ENCODE peak calls at places on chromosomes 13 and 19, in six cellular contexts. One of them, this sample, is unnamed.

GRCh38 chr19:45507864-45508680 is 793 bp downstream of the VASP start:
- DNase-seq in pancreas: peak
- DNase-seq in GM12865: peak
- DNase-seq in upper lobe of left lung: peak
- DNase-seq in IMR-90: no peak
- DNase-seq in Peyer's patch: peak
- DNase-seq in this sample: peak

GRCh38 chr19:35755550-35756371 is 1.1 kb downstream of the HSPB6 start:
- DNase-seq in pancreas: no peak
- DNase-seq in GM12865: no peak
- DNase-seq in upper lobe of left lung: peak
- DNase-seq in IMR-90: peak
- DNase-seq in Peyer's patch: peak
- DNase-seq in this sample: peak

GRCh38 chr13:80338781-80339577 is 1.9 kb downstream of the SPRY2 start:
- DNase-seq in pancreas: peak
- DNase-seq in GM12865: peak
- DNase-seq in upper lobe of left lung: peak
- DNase-seq in IMR-90: peak
- DNase-seq in Peyer's patch: peak
- DNase-seq in this sample: peak

GRCh38 chr19:4059931-4060620 is 6.6 kb downstream of the ZBTB7A start:
- DNase-seq in pancreas: no peak
- DNase-seq in GM12865: peak
- DNase-seq in upper lobe of left lung: peak
- DNase-seq in IMR-90: no peak
- DNase-seq in Peyer's patch: peak
- DNase-seq in this sample: no peak

GRCh38 chr13:30847697-30848307 is 58.3 kb upstream of the MEDAG start:
- DNase-seq in pancreas: no peak
- DNase-seq in GM12865: peak
- DNase-seq in upper lobe of left lung: no peak
- DNase-seq in IMR-90: peak
- DNase-seq in Peyer's patch: no peak
- DNase-seq in this sample: no peak

GRCh38 chr13:110277357-110277950 is 29.5 kb downstream of the COL4A1 start:
- DNase-seq in pancreas: no peak
- DNase-seq in GM12865: no peak
- DNase-seq in upper lobe of left lung: no peak
- DNase-seq in IMR-90: no peak
- DNase-seq in Peyer's patch: no peak
- DNase-seq in this sample: no peak

GRCh38 chr19:48752511-48753365 is at the start of gene FUT1:
- DNase-seq in pancreas: peak
- DNase-seq in GM12865: peak
- DNase-seq in upper lobe of left lung: peak
- DNase-seq in IMR-90: no peak
- DNase-seq in Peyer's patch: peak
- DNase-seq in this sample: peak

GRCh38 chr19:2492870-2493269 is 16.9 kb downstream of the GADD45B start:
- DNase-seq in pancreas: no peak
- DNase-seq in GM12865: no peak
- DNase-seq in upper lobe of left lung: no peak
- DNase-seq in IMR-90: no peak
- DNase-seq in Peyer's patch: no peak
- DNase-seq in this sample: no peak

GRCh38 chr13:41825691-41826090 is 135.2 kb downstream of the VWA8 start:
- DNase-seq in pancreas: no peak
- DNase-seq in GM12865: no peak
- DNase-seq in upper lobe of left lung: no peak
- DNase-seq in IMR-90: peak
- DNase-seq in Peyer's patch: no peak
- DNase-seq in this sample: no peak

GRCh38 chr19:30312582-30313352 is 59.4 kb upstream of the ZNF536 start:
- DNase-seq in pancreas: no peak
- DNase-seq in GM12865: no peak
- DNase-seq in upper lobe of left lung: no peak
- DNase-seq in IMR-90: no peak
- DNase-seq in Peyer's patch: no peak
- DNase-seq in this sample: no peak

GRCh38 chr19:47002106-47002766 is 17.4 kb upstream of the NPAS1 start:
- DNase-seq in pancreas: no peak
- DNase-seq in GM12865: no peak
- DNase-seq in upper lobe of left lung: no peak
- DNase-seq in IMR-90: no peak
- DNase-seq in Peyer's patch: no peak
- DNase-seq in this sample: no peak
- TF ChIP-seq CTCF in pancreas: no peak
- TF ChIP-seq CTCF in GM12865: no peak
- TF ChIP-seq CTCF in upper lobe of left lung: no peak
- TF ChIP-seq CTCF in IMR-90: no peak
- TF ChIP-seq CTCF in Peyer's patch: no peak
- TF ChIP-seq CTCF in this sample: no peak

GRCh38 chr13:102658678-102659077 is 36.2 kb downstream of the METTL21C start:
- DNase-seq in pancreas: no peak
- DNase-seq in GM12865: no peak
- DNase-seq in upper lobe of left lung: peak
- DNase-seq in IMR-90: no peak
- DNase-seq in Peyer's patch: no peak
- DNase-seq in this sample: no peak

GRCh38 chr13:102654786-102655185 is 40.1 kb downstream of the METTL21C start:
- DNase-seq in pancreas: no peak
- DNase-seq in GM12865: no peak
- DNase-seq in upper lobe of left lung: no peak
- DNase-seq in IMR-90: no peak
- DNase-seq in Peyer's patch: no peak
- DNase-seq in this sample: no peak

GRCh38 chr13:102659168-102659713 is 35.6 kb downstream of the METTL21C start:
- DNase-seq in pancreas: no peak
- DNase-seq in GM12865: no peak
- DNase-seq in upper lobe of left lung: no peak
- DNase-seq in IMR-90: no peak
- DNase-seq in Peyer's patch: no peak
- DNase-seq in this sample: no peak

GRCh38 chr13:102651892-102652291 is 43.0 kb downstream of the METTL21C start:
- DNase-seq in pancreas: no peak
- DNase-seq in GM12865: no peak
- DNase-seq in upper lobe of left lung: no peak
- DNase-seq in IMR-90: peak
- DNase-seq in Peyer's patch: no peak
- DNase-seq in this sample: no peak

GRCh38 chr13:102657630-102658029 is 37.2 kb downstream of the METTL21C start:
- DNase-seq in pancreas: no peak
- DNase-seq in GM12865: no peak
- DNase-seq in upper lobe of left lung: no peak
- DNase-seq in IMR-90: no peak
- DNase-seq in Peyer's patch: no peak
- DNase-seq in this sample: no peak
- TF ChIP-seq CTCF in pancreas: no peak
- TF ChIP-seq CTCF in GM12865: no peak
- TF ChIP-seq CTCF in upper lobe of left lung: no peak
- TF ChIP-seq CTCF in IMR-90: peak
- TF ChIP-seq CTCF in Peyer's patch: no peak
- TF ChIP-seq CTCF in this sample: no peak

GRCh38 chr19:1354496-1355257 is 29.0 kb upstream of the NDUFS7 start:
- DNase-seq in pancreas: peak
- DNase-seq in GM12865: peak
- DNase-seq in upper lobe of left lung: peak
- DNase-seq in IMR-90: peak
- DNase-seq in Peyer's patch: peak
- DNase-seq in this sample: peak

GRCh38 chr19:1355258-1355973 is 28.3 kb upstream of the NDUFS7 start:
- DNase-seq in pancreas: no peak
- DNase-seq in GM12865: no peak
- DNase-seq in upper lobe of left lung: peak
- DNase-seq in IMR-90: no peak
- DNase-seq in Peyer's patch: no peak
- DNase-seq in this sample: peak

GRCh38 chr19:1351324-1351947 is 32.3 kb upstream of the NDUFS7 start:
- DNase-seq in pancreas: no peak
- DNase-seq in GM12865: no peak
- DNase-seq in upper lobe of left lung: no peak
- DNase-seq in IMR-90: no peak
- DNase-seq in Peyer's patch: no peak
- DNase-seq in this sample: no peak

GRCh38 chr19:1353144-1353543 is 30.6 kb upstream of the NDUFS7 start:
- DNase-seq in pancreas: no peak
- DNase-seq in GM12865: no peak
- DNase-seq in upper lobe of left lung: no peak
- DNase-seq in IMR-90: no peak
- DNase-seq in Peyer's patch: no peak
- DNase-seq in this sample: no peak

DNA sequence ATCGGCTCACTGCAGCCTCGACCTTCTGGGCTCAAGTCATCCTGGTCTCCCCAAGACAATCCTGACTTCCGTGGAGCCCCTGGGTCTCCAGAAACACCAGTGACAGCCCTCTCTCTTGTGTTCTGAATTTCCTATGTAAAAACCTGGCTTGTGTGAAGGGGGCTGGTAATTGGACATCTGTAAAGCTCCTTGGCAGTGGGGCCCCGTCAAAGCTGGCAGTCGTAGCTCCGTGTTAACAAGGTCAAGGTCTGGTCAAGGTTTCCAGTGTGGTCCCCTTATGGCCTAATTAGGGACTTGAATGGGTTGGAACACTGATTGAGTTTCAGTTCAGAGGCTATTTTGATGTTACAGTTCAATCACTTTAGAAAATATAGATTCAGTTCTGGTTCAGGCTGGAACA is 32.8 kb upstream of the NDUFS7 start:
- DNase-seq in pancreas: no peak
- DNase-seq in GM12865: peak
- DNase-seq in upper lobe of left lung: no peak
- DNase-seq in IMR-90: no peak
- DNase-seq in Peyer's patch: no peak
- DNase-seq in this sample: no peak
- TF ChIP-seq CTCF in pancreas: no peak
- TF ChIP-seq CTCF in GM12865: no peak
- TF ChIP-seq CTCF in upper lobe of left lung: no peak
- TF ChIP-seq CTCF in IMR-90: no peak
- TF ChIP-seq CTCF in Peyer's patch: no peak
- TF ChIP-seq CTCF in this sample: no peak

GRCh38 chr19:36837902-36838783 is at the start of gene ZNF790:
- DNase-seq in pancreas: peak
- DNase-seq in GM12865: peak
- DNase-seq in upper lobe of left lung: peak
- DNase-seq in IMR-90: peak
- DNase-seq in Peyer's patch: peak
- DNase-seq in this sample: peak
- TF ChIP-seq CTCF in pancreas: no peak
- TF ChIP-seq CTCF in GM12865: no peak
- TF ChIP-seq CTCF in upper lobe of left lung: no peak
- TF ChIP-seq CTCF in IMR-90: no peak
- TF ChIP-seq CTCF in Peyer's patch: no peak
- TF ChIP-seq CTCF in this sample: no peak

DNA sequence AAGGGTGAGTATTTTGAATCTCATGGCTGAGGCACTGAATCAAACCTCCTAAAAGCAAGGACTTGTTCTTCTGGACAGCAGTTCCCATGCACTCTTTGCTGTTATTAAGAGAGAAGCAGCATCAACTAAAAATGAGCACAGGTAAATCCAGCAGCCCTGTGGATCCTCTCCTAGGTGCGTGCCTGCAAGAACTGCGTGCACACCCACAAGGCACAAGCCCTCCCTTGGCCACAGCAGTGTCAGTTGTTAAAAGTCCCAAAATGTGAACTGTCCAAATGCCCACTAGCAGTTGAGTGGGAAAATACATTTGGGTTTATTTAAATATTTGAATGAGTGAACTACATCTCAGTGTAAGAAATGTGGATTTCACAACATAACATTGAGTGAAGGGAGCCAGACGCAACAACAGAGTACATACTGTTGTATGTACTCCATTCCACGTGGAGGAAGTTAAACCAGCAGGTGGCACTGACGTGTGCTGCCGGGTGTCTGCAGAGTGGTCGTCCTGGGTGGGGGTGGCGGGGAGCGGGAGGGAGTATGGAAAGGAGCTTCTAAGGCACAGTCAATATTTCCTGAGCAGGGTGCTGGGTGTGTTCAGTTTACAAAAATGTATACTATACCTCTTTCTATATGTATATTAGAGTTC is 266.4 kb downstream of the NALCN start:
- DNase-seq in pancreas: no peak
- DNase-seq in GM12865: peak
- DNase-seq in upper lobe of left lung: no peak
- DNase-seq in IMR-90: peak
- DNase-seq in Peyer's patch: no peak
- DNase-seq in this sample: no peak
- TF ChIP-seq CTCF in pancreas: no peak
- TF ChIP-seq CTCF in GM12865: peak
- TF ChIP-seq CTCF in upper lobe of left lung: no peak
- TF ChIP-seq CTCF in IMR-90: peak
- TF ChIP-seq CTCF in Peyer's patch: no peak
- TF ChIP-seq CTCF in this sample: no peak

GRCh38 chr13:50080158-50080855 is 65.1 kb downstream of the KCNRG start:
- DNase-seq in pancreas: no peak
- DNase-seq in GM12865: peak
- DNase-seq in upper lobe of left lung: no peak
- DNase-seq in IMR-90: peak
- DNase-seq in Peyer's patch: no peak
- DNase-seq in this sample: no peak

GRCh38 chr13:50082426-50083283 is 67.4 kb downstream of the KCNRG start:
- DNase-seq in pancreas: peak
- DNase-seq in GM12865: peak
- DNase-seq in upper lobe of left lung: peak
- DNase-seq in IMR-90: peak
- DNase-seq in Peyer's patch: peak
- DNase-seq in this sample: peak

GRCh38 chr13:50081106-50081898 is 66.1 kb downstream of the KCNRG start:
- DNase-seq in pancreas: peak
- DNase-seq in GM12865: peak
- DNase-seq in upper lobe of left lung: peak
- DNase-seq in IMR-90: no peak
- DNase-seq in Peyer's patch: peak
- DNase-seq in this sample: peak

GRCh38 chr13:50080856-50081105 is 65.5 kb downstream of the KCNRG start:
- DNase-seq in pancreas: no peak
- DNase-seq in GM12865: peak
- DNase-seq in upper lobe of left lung: no peak
- DNase-seq in IMR-90: peak
- DNase-seq in Peyer's patch: no peak
- DNase-seq in this sample: no peak

DNA sequence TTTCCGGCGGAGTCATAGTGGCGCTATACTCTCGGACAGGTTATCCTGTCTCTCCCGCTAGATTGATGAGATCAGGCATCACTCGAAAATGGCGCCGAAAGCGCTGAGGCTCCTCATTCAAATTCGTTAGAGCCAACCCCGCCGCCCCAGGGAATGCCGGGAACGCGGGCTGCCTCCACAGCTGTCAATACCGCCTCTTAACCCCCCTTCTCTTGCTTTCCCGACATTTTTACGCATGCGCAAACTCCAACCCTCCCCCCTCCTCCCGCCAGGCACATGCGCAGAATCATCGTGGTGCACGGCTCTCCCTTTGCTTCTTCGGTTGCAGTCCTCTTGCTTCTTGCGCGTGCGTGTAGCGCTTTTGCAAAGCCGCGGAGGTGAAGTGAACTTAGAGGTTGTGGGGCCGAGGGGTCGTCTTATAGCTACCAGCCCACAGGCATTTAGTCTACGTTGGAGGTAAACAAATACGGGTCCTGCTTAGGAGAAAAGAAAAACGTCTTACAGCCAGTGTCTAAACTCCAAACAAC is 66.7 kb downstream of the KCNRG start:
- DNase-seq in pancreas: peak
- DNase-seq in GM12865: peak
- DNase-seq in upper lobe of left lung: peak
- DNase-seq in IMR-90: peak
- DNase-seq in Peyer's patch: peak
- DNase-seq in this sample: peak
- TF ChIP-seq CTCF in pancreas: no peak
- TF ChIP-seq CTCF in GM12865: no peak
- TF ChIP-seq CTCF in upper lobe of left lung: no peak
- TF ChIP-seq CTCF in IMR-90: no peak
- TF ChIP-seq CTCF in Peyer's patch: no peak
- TF ChIP-seq CTCF in this sample: no peak

This sample was measured in GM20000.